ENCODE peak calls at places on chromosomes 2 and 18, in four cellular contexts. L, E, U and R are unnamed samples.

GRCh38 chr2:186503827-186504606 is 18.0 kb downstream of the ZC3H15 start:
- DNase-seq in L (no peak), E (peak; percentile 23), U (no peak), R (peak; percentile 29)

GRCh38 chr2:175309799-175310198 is 128.3 kb upstream of the ATP5MC3 start:
- DNase-seq in E (peak; percentile 48), L (peak; percentile 59), U (peak; percentile 54), R (peak; percentile 54)

GRCh38 chr2:100615886-100616285 is 53.1 kb downstream of the PDCL3 start:
- DNase-seq in L (no peak), E (no peak), U (no peak), R (no peak)

GRCh38 chr18:48563027-48563426 is 24.2 kb downstream of the CTIF start:
- DNase-seq in E (peak; percentile 24), U (no peak), L (no peak), R (no peak)

GRCh38 chr2:160353813-160354212 is 139.8 kb downstream of the RBMS1 start:
- DNase-seq in E (no peak), U (no peak), L (no peak), R (no peak)

GRCh38 chr2:176261136-176261535 is 8.1 kb upstream of the MTX2 start:
- DNase-seq in U (no peak), E (no peak), L (no peak), R (no peak)

GRCh38 chr2:128289439-128289838 is 29.2 kb downstream of the HS6ST1 start:
- DNase-seq in E (no peak), L (peak; percentile 44), U (no peak), R (no peak)

GRCh38 chr2:231632559-231633142 is 40.0 kb downstream of the TEX44 start:
- DNase-seq in U (no peak), E (no peak), L (no peak), R (no peak)

GRCh38 chr2:229974271-229974670 is 52.0 kb downstream of the FBXO36 start:
- DNase-seq in L (no peak), U (no peak), E (peak; percentile 15), R (no peak)

GRCh38 chr18:58288922-58289797 is 245.1 kb downstream of the NEDD4L start:
- DNase-seq in L (no peak), E (peak; percentile 21), U (no peak), R (no peak)

GRCh38 chr2:132662742-132663141 is 7.3 kb downstream of the LYPD1 start:
- DNase-seq in L (no peak), E (no peak), U (no peak), R (no peak)

GRCh38 chr2:127416486-127417001 is 1.7 kb upstream of the PROC start:
- DNase-seq in L (no peak), E (no peak), U (no peak), R (no peak)

GRCh38 chr18:11860594-11861450 is 9.6 kb downstream of the CHMP1B start:
- DNase-seq in L (no peak), U (peak; percentile 35), E (no peak), R (no peak)

GRCh38 chr2:156489750-156490466 is 53.7 kb downstream of the GPD2 start:
- DNase-seq in U (no peak), E (no peak), L (no peak), R (no peak)

GRCh38 chr2:18154812-18155211 is 276.3 kb downstream of the KCNS3 start:
- DNase-seq in E (no peak), L (no peak), U (no peak), R (no peak)

GRCh38 chr18:42330296-42330695 is 375.3 kb downstream of the PIK3C3 start:
- DNase-seq in L (no peak), E (no peak), U (no peak), R (no peak)

GRCh38 chr2:64192570-64193192 is 48.5 kb upstream of the PELI1 start:
- DNase-seq in L (no peak), E (no peak), U (no peak), R (no peak)

GRCh38 chr18:48741866-48742265 is 203.0 kb downstream of the CTIF start:
- DNase-seq in E (no peak), L (no peak), U (no peak), R (no peak)

GRCh38 chr2:138269726-138270125 is 231.8 kb upstream of the SPOPL start:
- DNase-seq in E (no peak), L (no peak), U (no peak), R (no peak)

GRCh38 chr2:219119422-219120043 is 41.1 kb downstream of the NHEJ1 start:
- DNase-seq in L (peak; percentile 81), E (peak; percentile 75), U (peak; percentile 79), R (peak; percentile 77)

GRCh38 chr2:213834331-213834730 is 550.1 kb downstream of the SPAG16 start:
- DNase-seq in E (no peak), L (no peak), U (no peak), R (no peak)

DNA sequence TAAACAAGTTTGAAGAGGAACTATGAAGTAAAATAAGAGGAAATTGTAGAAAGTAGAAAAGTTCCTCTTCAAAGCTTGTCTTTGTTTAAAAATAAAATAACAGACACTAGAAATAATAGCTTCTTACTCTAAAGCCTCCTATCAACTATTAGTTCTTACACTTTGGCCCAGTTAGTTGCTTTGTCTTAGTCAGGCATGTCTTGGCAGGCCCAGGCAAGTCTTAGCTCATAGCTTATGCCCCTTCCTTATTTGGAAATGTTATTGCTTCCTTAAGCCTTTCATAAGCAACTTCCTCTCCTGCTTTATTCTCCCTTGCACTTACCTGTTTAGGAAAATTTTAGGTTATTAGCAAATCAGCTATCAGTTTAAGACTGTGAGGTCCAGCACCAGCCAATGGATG is 950.6 kb upstream of the LRATD1 start:
- DNase-seq in E (no peak), L (no peak), U (no peak), R (no peak)
- TF ChIP-seq TEAD4 in E (no peak), L (no peak), U (no peak), R (no peak)

GRCh38 chr2:81087646-81088045 is 783.1 kb upstream of the LRRTM1 start:
- DNase-seq in L (no peak), U (no peak), E (no peak), R (no peak)

GRCh38 chr2:81097361-81097760 is 792.8 kb upstream of the LRRTM1 start:
- DNase-seq in U (no peak), E (no peak), L (no peak), R (no peak)

GRCh38 chr2:81093031-81093430 is 788.5 kb upstream of the LRRTM1 start:
- DNase-seq in E (no peak), L (no peak), U (no peak), R (no peak)
- TF ChIP-seq TEAD4 in E (no peak), L (no peak), U (no peak), R (no peak)

GRCh38 chr2:240586919-240587800 is 626 bp downstream of the CAPN10 start:
- DNase-seq in L (peak; percentile 55), E (peak; percentile 57), U (no peak), R (peak; percentile 65)
- TF ChIP-seq TEAD4 in L (no peak), E (no peak), U (no peak), R (no peak)

DNA sequence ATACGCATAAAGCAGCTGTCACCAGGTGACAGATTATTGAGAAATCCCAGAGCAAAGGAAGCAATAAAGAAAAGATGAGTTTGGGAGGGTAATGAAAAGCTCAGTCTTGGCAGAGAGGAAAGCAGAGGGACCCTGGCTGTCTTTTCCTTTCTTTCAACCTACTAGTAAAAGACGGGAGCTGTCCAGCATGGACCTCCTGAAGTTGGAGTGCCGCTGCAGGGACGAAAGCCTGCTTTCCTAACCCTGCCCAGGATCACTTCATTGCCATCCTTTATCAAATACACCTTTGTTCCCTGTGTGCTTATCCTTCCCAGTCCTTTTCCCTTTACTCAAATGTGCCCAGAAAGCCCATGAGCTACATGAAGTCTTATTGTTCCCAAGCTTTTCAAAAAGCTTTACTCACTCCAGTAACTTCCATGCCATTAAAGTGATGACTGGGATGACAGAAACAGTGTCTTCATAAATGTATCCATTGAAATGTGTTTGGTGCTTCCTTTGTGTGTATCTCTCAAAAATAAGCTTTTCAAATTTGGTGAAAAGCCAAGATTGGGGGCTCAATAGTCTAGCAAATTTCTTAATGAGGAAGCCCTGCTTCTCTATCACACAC is 3.7 kb upstream of the SPR start:
- DNase-seq in E (peak; percentile 57), L (peak; percentile 74), U (peak; percentile 82), R (no peak)
- TF ChIP-seq TEAD4 in E (no peak), L (no peak), U (no peak), R (no peak)

GRCh38 chr2:20180676-20181648 is 44.0 kb downstream of the SDC1 start:
- DNase-seq in U (no peak), E (no peak), L (no peak), R (no peak)

GRCh38 chr2:20179179-20179754 is 45.7 kb downstream of the SDC1 start:
- DNase-seq in L (no peak), U (no peak), E (no peak), R (peak; percentile 10)

GRCh38 chr2:20178404-20179178 is 46.3 kb downstream of the SDC1 start:
- DNase-seq in L (no peak), U (no peak), E (no peak), R (peak; percentile 12)

GRCh38 chr2:20181761-20182160 is 43.2 kb downstream of the SDC1 start:
- DNase-seq in L (no peak), U (no peak), E (no peak), R (no peak)

DNA sequence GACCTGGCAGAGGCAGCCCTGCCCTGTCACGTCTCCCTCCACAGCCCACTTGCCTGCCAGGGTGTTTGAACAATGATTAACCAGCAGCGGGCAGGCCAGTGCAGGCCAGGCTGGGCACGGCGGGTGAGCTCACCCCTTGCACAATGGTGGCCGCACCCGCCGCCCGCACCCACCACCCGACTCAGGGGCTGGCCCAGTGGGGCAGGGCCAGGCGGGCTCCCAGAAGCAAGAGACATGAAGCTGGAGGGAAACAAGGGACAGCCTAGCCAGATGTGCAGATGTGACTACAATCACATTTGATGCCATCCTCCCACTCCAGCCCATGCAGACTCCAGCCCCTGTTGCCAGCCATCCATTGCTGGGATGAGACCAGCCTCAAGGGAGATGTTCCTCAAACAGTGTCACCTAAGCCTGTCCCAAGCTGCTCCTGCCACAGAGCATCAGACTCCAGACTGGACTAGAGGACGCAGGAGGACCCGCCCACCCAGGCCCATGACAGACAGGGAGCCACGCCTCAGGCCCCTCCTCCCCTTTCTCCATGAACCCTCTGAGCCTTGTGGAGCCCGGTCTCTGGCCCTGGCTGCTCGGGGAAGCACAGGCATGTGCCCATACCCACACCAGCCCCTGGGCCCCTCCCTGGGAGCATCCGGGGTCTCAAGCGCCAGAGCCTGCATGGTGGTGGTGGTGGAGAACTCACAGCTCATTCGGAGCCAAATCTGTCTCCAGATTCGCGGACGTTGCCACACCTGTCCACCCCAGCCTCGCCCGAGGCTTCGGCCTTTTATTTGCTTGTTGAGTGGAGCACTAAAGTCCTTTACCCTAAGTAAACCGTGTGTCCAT is 45.0 kb downstream of the SDC1 start:
- DNase-seq in L (peak; percentile 75), U (no peak), E (peak; percentile 61), R (peak; percentile 35)
- TF ChIP-seq TEAD4 in L (no peak), U (no peak), E (no peak), R (no peak)

DNA sequence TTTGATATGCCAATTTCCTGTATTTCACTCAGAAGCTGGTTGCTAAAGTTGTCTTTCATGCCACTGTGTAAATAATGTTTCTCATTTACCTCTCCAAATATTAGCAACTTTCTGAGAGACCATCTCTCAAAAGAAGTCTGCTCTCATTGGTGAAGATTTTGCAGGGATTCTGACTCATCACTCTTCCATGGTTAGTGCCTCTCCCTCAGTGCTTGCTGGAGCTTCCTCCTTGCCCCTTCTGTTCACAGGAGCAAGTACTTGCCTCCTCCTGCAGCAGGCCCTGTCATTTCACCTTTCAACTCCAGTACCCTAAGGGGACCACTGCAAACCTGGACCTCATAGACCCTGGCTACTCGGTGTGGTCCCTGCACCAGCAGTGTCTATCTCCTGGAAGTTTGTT is 168.8 kb downstream of the ZNF385B start:
- DNase-seq in E (no peak), L (no peak), U (no peak), R (no peak)
- TF ChIP-seq TEAD4 in E (no peak), L (no peak), U (no peak), R (no peak)